ENCODE peak calls at places on chromosomes 3 and 15, in six cellular contexts. One of them, this sample, is unnamed.

GRCh38 chr15:75650908-75651809 is 3.4 kb downstream of the SNX33 start:
- DNase-seq in breast epithelium: no peak
- DNase-seq in Calu3: no peak
- DNase-seq in endothelial cell: no peak
- DNase-seq in cardiac fibroblast: peak; percentile 52
- DNase-seq in hepatocyte: peak; percentile 34
- DNase-seq in this sample: no peak

GRCh38 chr15:90465140-90465929 is 64.4 kb upstream of the CRTC3 start:
- DNase-seq in cardiac fibroblast: peak; percentile 74
- DNase-seq in hepatocyte: no peak
- DNase-seq in endothelial cell: no peak
- DNase-seq in breast epithelium: no peak
- DNase-seq in Calu3: no peak
- DNase-seq in this sample: no peak

GRCh38 chr15:31296304-31297220 is 30.1 kb upstream of the KLF13 start:
- DNase-seq in Calu3: peak; percentile 43
- DNase-seq in hepatocyte: peak; percentile 74
- DNase-seq in cardiac fibroblast: no peak
- DNase-seq in breast epithelium: peak; percentile 55
- DNase-seq in endothelial cell: no peak
- DNase-seq in this sample: no peak

GRCh38 chr3:132231633-132232032 is 85.6 kb upstream of the ACP3 start:
- DNase-seq in breast epithelium: no peak
- DNase-seq in endothelial cell: no peak
- DNase-seq in Calu3: peak; percentile 38
- DNase-seq in hepatocyte: peak; percentile 67
- DNase-seq in cardiac fibroblast: peak; percentile 89
- DNase-seq in this sample: no peak

GRCh38 chr15:49361370-49361769 is 61.7 kb upstream of the FGF7 start:
- DNase-seq in hepatocyte: no peak
- DNase-seq in breast epithelium: no peak
- DNase-seq in cardiac fibroblast: no peak
- DNase-seq in Calu3: no peak
- DNase-seq in endothelial cell: no peak
- DNase-seq in this sample: no peak

GRCh38 chr3:151421956-151422355 is 37.4 kb upstream of the P2RY12 start:
- DNase-seq in breast epithelium: no peak
- DNase-seq in Calu3: no peak
- DNase-seq in cardiac fibroblast: no peak
- DNase-seq in hepatocyte: no peak
- DNase-seq in endothelial cell: no peak
- DNase-seq in this sample: peak; percentile 60

GRCh38 chr3:4313606-4314308 is 10.6 kb downstream of the SETMAR start:
- DNase-seq in Calu3: no peak
- DNase-seq in cardiac fibroblast: no peak
- DNase-seq in breast epithelium: no peak
- DNase-seq in hepatocyte: no peak
- DNase-seq in endothelial cell: no peak
- DNase-seq in this sample: no peak

GRCh38 chr15:101031203-101031602 is 112.0 kb downstream of the LRRK1 start:
- DNase-seq in endothelial cell: peak; percentile 2
- DNase-seq in breast epithelium: no peak
- DNase-seq in hepatocyte: no peak
- DNase-seq in cardiac fibroblast: peak; percentile 73
- DNase-seq in Calu3: no peak
- DNase-seq in this sample: no peak

GRCh38 chr15:40787344-40787841 is 17.6 kb downstream of the C15orf62 start:
- DNase-seq in hepatocyte: peak; percentile 64
- DNase-seq in cardiac fibroblast: peak; percentile 77
- DNase-seq in Calu3: peak; percentile 82
- DNase-seq in breast epithelium: peak; percentile 93
- DNase-seq in endothelial cell: no peak
- DNase-seq in this sample: peak; percentile 99

GRCh38 chr15:64600794-64601193 is 140.4 kb downstream of the ZNF609 start:
- DNase-seq in Calu3: no peak
- DNase-seq in breast epithelium: no peak
- DNase-seq in hepatocyte: no peak
- DNase-seq in cardiac fibroblast: no peak
- DNase-seq in endothelial cell: no peak
- DNase-seq in this sample: no peak

GRCh38 chr3:128942161-128942952 is 51.5 kb downstream of the CFAP92 start:
- DNase-seq in hepatocyte: no peak
- DNase-seq in Calu3: peak; percentile 84
- DNase-seq in endothelial cell: no peak
- DNase-seq in cardiac fibroblast: no peak
- DNase-seq in breast epithelium: no peak
- DNase-seq in this sample: no peak

GRCh38 chr15:39785139-39785538 is 2.5 kb upstream of the FSIP1 start:
- DNase-seq in cardiac fibroblast: peak; percentile 14
- DNase-seq in breast epithelium: no peak
- DNase-seq in endothelial cell: no peak
- DNase-seq in hepatocyte: no peak
- DNase-seq in Calu3: no peak
- DNase-seq in this sample: no peak

GRCh38 chr3:141402476-141403171 is 34.3 kb downstream of the ZBTB38 start:
- DNase-seq in endothelial cell: peak; percentile 58
- DNase-seq in hepatocyte: peak; percentile 70
- DNase-seq in cardiac fibroblast: peak; percentile 69
- DNase-seq in Calu3: peak; percentile 67
- DNase-seq in breast epithelium: peak; percentile 62
- DNase-seq in this sample: no peak

GRCh38 chr15:35874260-35874905 is 328.4 kb upstream of the DPH6 start:
- DNase-seq in hepatocyte: peak; percentile 23
- DNase-seq in breast epithelium: no peak
- DNase-seq in cardiac fibroblast: peak; percentile 92
- DNase-seq in Calu3: no peak
- DNase-seq in endothelial cell: no peak
- DNase-seq in this sample: no peak

GRCh38 chr3:11498646-11499045 is 145.1 kb downstream of the VGLL4 start:
- DNase-seq in Calu3: peak; percentile 75
- DNase-seq in cardiac fibroblast: peak; percentile 80
- DNase-seq in hepatocyte: peak; percentile 31
- DNase-seq in endothelial cell: no peak
- DNase-seq in breast epithelium: no peak
- DNase-seq in this sample: no peak

GRCh38 chr3:64650710-64651109 is 37.1 kb downstream of the ADAMTS9 start:
- DNase-seq in cardiac fibroblast: peak; percentile 54
- DNase-seq in hepatocyte: no peak
- DNase-seq in Calu3: no peak
- DNase-seq in endothelial cell: no peak
- DNase-seq in breast epithelium: no peak
- DNase-seq in this sample: no peak

GRCh38 chr3:69879051-69879450 is 120.5 kb upstream of the SAMMSON start:
- DNase-seq in breast epithelium: no peak
- DNase-seq in hepatocyte: no peak
- DNase-seq in cardiac fibroblast: no peak
- DNase-seq in endothelial cell: no peak
- DNase-seq in Calu3: no peak
- DNase-seq in this sample: no peak

GRCh38 chr15:84099181-84099580 is 136.4 kb upstream of the GOLGA6L4 start:
- DNase-seq in endothelial cell: peak; percentile 49
- DNase-seq in breast epithelium: no peak
- DNase-seq in cardiac fibroblast: peak; percentile 59
- DNase-seq in hepatocyte: no peak
- DNase-seq in Calu3: peak; percentile 20
- DNase-seq in this sample: peak; percentile 84

DNA sequence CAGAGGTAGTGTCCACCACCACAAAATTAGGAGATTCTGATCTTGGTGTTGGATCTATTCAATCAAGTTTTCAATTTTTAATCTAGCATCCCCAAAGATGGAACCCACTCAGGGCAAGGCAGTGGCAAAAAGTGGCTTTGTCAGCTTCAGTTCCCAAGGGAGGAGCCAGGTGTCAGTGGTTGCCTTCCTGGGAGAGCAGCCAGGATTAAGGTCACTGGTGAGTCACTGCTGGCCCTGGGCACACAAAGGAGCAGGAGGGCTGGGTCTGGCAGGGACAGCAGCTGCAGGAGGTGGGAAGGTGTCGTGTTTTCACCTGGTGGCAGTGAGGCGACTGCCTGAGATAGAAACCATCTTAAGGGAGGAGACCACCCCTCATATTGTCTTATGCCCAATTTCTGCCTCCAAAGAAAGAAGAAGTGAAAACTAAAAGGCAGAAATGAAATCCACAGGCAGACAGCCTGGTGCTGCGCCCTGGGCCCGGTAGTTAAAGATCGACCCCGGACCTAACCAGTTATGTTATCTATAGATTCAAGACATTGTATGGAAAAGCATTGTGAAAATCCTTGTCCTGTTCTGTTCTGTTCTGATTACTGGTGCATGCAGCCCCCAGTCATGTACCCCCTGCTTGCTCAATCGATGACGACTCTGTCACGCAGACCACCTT is 5.9 kb upstream of the KLHL25 start:
- DNase-seq in hepatocyte: peak; percentile 86
- DNase-seq in endothelial cell: no peak
- DNase-seq in breast epithelium: peak; percentile 90
- DNase-seq in Calu3: peak; percentile 90
- DNase-seq in cardiac fibroblast: peak; percentile 63
- DNase-seq in this sample: no peak
- TF ChIP-seq CTCF in hepatocyte: peak; percentile 35
- TF ChIP-seq CTCF in endothelial cell: no peak
- TF ChIP-seq CTCF in breast epithelium: no peak
- TF ChIP-seq CTCF in Calu3: no peak
- TF ChIP-seq CTCF in cardiac fibroblast: no peak
- TF ChIP-seq CTCF in this sample: no peak

GRCh38 chr3:41502461-41502860 is 303.2 kb downstream of the CTNNB1 start:
- DNase-seq in cardiac fibroblast: peak; percentile 55
- DNase-seq in breast epithelium: no peak
- DNase-seq in Calu3: no peak
- DNase-seq in hepatocyte: no peak
- DNase-seq in endothelial cell: no peak
- DNase-seq in this sample: no peak
- TF ChIP-seq CTCF in cardiac fibroblast: no peak
- TF ChIP-seq CTCF in breast epithelium: no peak
- TF ChIP-seq CTCF in Calu3: no peak
- TF ChIP-seq CTCF in hepatocyte: no peak
- TF ChIP-seq CTCF in endothelial cell: no peak
- TF ChIP-seq CTCF in this sample: no peak

GRCh38 chr15:82051664-82052063 is 5.8 kb upstream of the MEX3B start:
- DNase-seq in cardiac fibroblast: peak; percentile 66
- DNase-seq in endothelial cell: no peak
- DNase-seq in breast epithelium: no peak
- DNase-seq in hepatocyte: no peak
- DNase-seq in Calu3: no peak
- DNase-seq in this sample: no peak
- TF ChIP-seq CTCF in cardiac fibroblast: no peak
- TF ChIP-seq CTCF in endothelial cell: no peak
- TF ChIP-seq CTCF in breast epithelium: no peak
- TF ChIP-seq CTCF in hepatocyte: no peak
- TF ChIP-seq CTCF in Calu3: no peak
- TF ChIP-seq CTCF in this sample: no peak

GRCh38 chr3:173399001-173399400 is 1.5 kb downstream of the NLGN1 start:
- DNase-seq in cardiac fibroblast: no peak
- DNase-seq in hepatocyte: no peak
- DNase-seq in Calu3: no peak
- DNase-seq in breast epithelium: no peak
- DNase-seq in endothelial cell: no peak
- DNase-seq in this sample: no peak
- TF ChIP-seq CTCF in cardiac fibroblast: no peak
- TF ChIP-seq CTCF in hepatocyte: no peak
- TF ChIP-seq CTCF in Calu3: no peak
- TF ChIP-seq CTCF in breast epithelium: no peak
- TF ChIP-seq CTCF in endothelial cell: no peak
- TF ChIP-seq CTCF in this sample: no peak

GRCh38 chr3:177124882-177125281 is 72.4 kb downstream of the TBL1XR1 start:
- DNase-seq in hepatocyte: no peak
- DNase-seq in Calu3: no peak
- DNase-seq in breast epithelium: no peak
- DNase-seq in endothelial cell: no peak
- DNase-seq in cardiac fibroblast: peak; percentile 63
- DNase-seq in this sample: no peak

GRCh38 chr3:177123820-177124219 is 73.5 kb downstream of the TBL1XR1 start:
- DNase-seq in hepatocyte: no peak
- DNase-seq in endothelial cell: no peak
- DNase-seq in breast epithelium: no peak
- DNase-seq in cardiac fibroblast: no peak
- DNase-seq in Calu3: no peak
- DNase-seq in this sample: no peak

GRCh38 chr3:177114253-177114652 is 83.0 kb downstream of the TBL1XR1 start:
- DNase-seq in cardiac fibroblast: no peak
- DNase-seq in endothelial cell: no peak
- DNase-seq in breast epithelium: no peak
- DNase-seq in hepatocyte: no peak
- DNase-seq in Calu3: no peak
- DNase-seq in this sample: no peak

GRCh38 chr3:177122183-177122856 is 75.0 kb downstream of the TBL1XR1 start:
- DNase-seq in endothelial cell: no peak
- DNase-seq in breast epithelium: no peak
- DNase-seq in cardiac fibroblast: no peak
- DNase-seq in hepatocyte: no peak
- DNase-seq in Calu3: no peak
- DNase-seq in this sample: no peak

GRCh38 chr3:177119829-177120228 is 77.5 kb downstream of the TBL1XR1 start:
- DNase-seq in cardiac fibroblast: no peak
- DNase-seq in endothelial cell: no peak
- DNase-seq in Calu3: no peak
- DNase-seq in breast epithelium: no peak
- DNase-seq in hepatocyte: no peak
- DNase-seq in this sample: no peak
- TF ChIP-seq CTCF in cardiac fibroblast: no peak
- TF ChIP-seq CTCF in endothelial cell: no peak
- TF ChIP-seq CTCF in Calu3: no peak
- TF ChIP-seq CTCF in breast epithelium: no peak
- TF ChIP-seq CTCF in hepatocyte: no peak
- TF ChIP-seq CTCF in this sample: no peak

GRCh38 chr3:150408232-150409124 is at the start of gene TSC22D2:
- DNase-seq in endothelial cell: peak; percentile 98
- DNase-seq in cardiac fibroblast: peak; percentile 95
- DNase-seq in breast epithelium: peak; percentile 93
- DNase-seq in hepatocyte: peak; percentile 98
- DNase-seq in Calu3: peak; percentile 100
- DNase-seq in this sample: peak; percentile 92
- TF ChIP-seq CTCF in endothelial cell: no peak
- TF ChIP-seq CTCF in cardiac fibroblast: no peak
- TF ChIP-seq CTCF in breast epithelium: no peak
- TF ChIP-seq CTCF in hepatocyte: no peak
- TF ChIP-seq CTCF in Calu3: no peak
- TF ChIP-seq CTCF in this sample: no peak